ENCODE peak calls at places on chromosomes 6 and 20, in eight cellular contexts. D, Z, W, X, U, P, Y and R are unnamed samples.

GRCh38 chr20:63215101-63216040 is 560 bp downstream of the YTHDF1 start:
- DNase-seq in U (peak), P (peak), D (no peak), X (peak), Z (no peak), W (peak), Y (no peak), R (no peak)

GRCh38 chr6:112305795-112306194 is 41.3 kb upstream of the RFPL4B start:
- DNase-seq in W (no peak), D (no peak), Z (no peak), U (no peak), P (no peak), Y (no peak), X (no peak), R (no peak)

GRCh38 chr6:8182857-8183256 is 80.5 kb upstream of the EEF1E1 start:
- DNase-seq in Z (no peak), D (no peak), W (no peak), Y (no peak), U (peak), X (no peak), P (no peak), R (no peak)

GRCh38 chr20:56589633-56590032 is 39.5 kb upstream of the TFAP2C start:
- DNase-seq in U (no peak), W (no peak), D (no peak), X (no peak), Y (no peak), Z (no peak), P (no peak), R (no peak)

GRCh38 chr20:21435576-21435975 is 38.2 kb upstream of the NKX2-4 start:
- DNase-seq in Z (no peak), U (no peak), W (no peak), P (no peak), X (no peak), D (no peak), Y (no peak), R (no peak)

GRCh38 chr6:2714359-2714895 is 36.3 kb downstream of the MYLK4 start:
- DNase-seq in U (peak), Y (no peak), P (peak), D (no peak), W (no peak), X (peak), Z (no peak), R (no peak)

GRCh38 chr20:34397096-34397495 is 34.0 kb downstream of the ITCH start:
- DNase-seq in X (peak), W (no peak), P (peak), U (no peak), Z (no peak), D (no peak), Y (no peak), R (no peak)

GRCh38 chr6:103893082-103893481 is 966.6 kb downstream of the HACE1 start:
- DNase-seq in P (no peak), U (peak), Y (no peak), W (no peak), X (no peak), Z (no peak), D (no peak), R (no peak)

GRCh38 chr6:76633259-76633658 is 560.8 kb upstream of the IMPG1 start:
- DNase-seq in D (no peak), X (no peak), P (no peak), W (no peak), Z (no peak), Y (no peak), U (no peak), R (no peak)

GRCh38 chr6:26576407-26576843 is 20.3 kb upstream of the ABT1 start:
- DNase-seq in W (no peak), D (no peak), P (no peak), U (peak), Z (no peak), Y (no peak), X (no peak), R (no peak)

GRCh38 chr6:51337277-51337676 is 518.6 kb downstream of the TFAP2B start:
- DNase-seq in U (no peak), Y (no peak), X (no peak), D (no peak), Z (no peak), W (no peak), P (no peak), R (no peak)

GRCh38 chr6:20919677-20920385 is 385.6 kb downstream of the CDKAL1 start:
- DNase-seq in X (peak), W (no peak), U (no peak), D (no peak), Y (no peak), Z (no peak), P (peak), R (no peak)

GRCh38 chr6:16637635-16638034 is 123.6 kb downstream of the ATXN1 start:
- DNase-seq in U (no peak), P (no peak), D (no peak), W (no peak), Z (no peak), X (no peak), Y (no peak), R (no peak)

GRCh38 chr6:122400121-122400450 is 634 bp downstream of the HSF2 start:
- DNase-seq in D (no peak), U (no peak), X (no peak), Z (no peak), P (no peak), W (no peak), Y (peak), R (no peak)

GRCh38 chr6:131754088-131754487 is 43.3 kb upstream of the CTAGE9 start:
- DNase-seq in X (no peak), U (no peak), D (no peak), Z (no peak), W (no peak), P (peak), Y (no peak), R (no peak)

GRCh38 chr20:24777746-24778145 is 171.3 kb upstream of the CST7 start:
- DNase-seq in P (no peak), Y (no peak), Z (no peak), W (no peak), X (no peak), U (no peak), D (no peak), R (no peak)

GRCh38 chr6:80932364-80932763 is 820.1 kb downstream of the TENT5A start:
- DNase-seq in D (no peak), Z (no peak), P (peak), X (no peak), Y (no peak), W (no peak), U (peak), R (no peak)

GRCh38 chr20:31475472-31476312 is 604 bp downstream of the REM1 start:
- DNase-seq in Y (no peak), X (no peak), U (no peak), D (no peak), W (no peak), P (no peak), Z (no peak), R (no peak)

GRCh38 chr20:48406462-48407235 is 421.1 kb downstream of the PREX1 start:
- DNase-seq in Y (no peak), P (no peak), D (no peak), Z (no peak), X (peak), W (no peak), U (no peak), R (no peak)

GRCh38 chr6:37083243-37084138 is 78.0 kb downstream of the FGD2 start:
- DNase-seq in U (peak), W (no peak), Z (peak), X (peak), P (peak), Y (peak), D (peak), R (no peak)

GRCh38 chr20:10239954-10240353 is 21.3 kb downstream of the SNAP25 start:
- DNase-seq in Z (no peak), W (no peak), X (peak), Y (peak), U (peak), P (peak), D (no peak), R (no peak)

GRCh38 chr6:44128020-44128917 is 915 bp downstream of the TMEM63B start:
- DNase-seq in Y (peak), D (peak), W (peak), U (peak), P (no peak), X (peak), Z (no peak), R (no peak)

GRCh38 chr20:22333885-22334545 is 250.4 kb downstream of the FOXA2 start:
- DNase-seq in Y (peak), P (peak), Z (peak), D (peak), W (peak), X (peak), U (peak), R (no peak)

GRCh38 chr20:21179796-21180195 is 53.9 kb downstream of the KIZ start:
- DNase-seq in Z (no peak), W (no peak), U (peak), P (peak), D (no peak), X (no peak), Y (no peak), R (no peak)

GRCh38 chr20:31719644-31720485 is 2.8 kb downstream of the BCL2L1 start:
- DNase-seq in Y (no peak), D (no peak), X (no peak), U (no peak), Z (no peak), W (peak), P (no peak), R (no peak)

GRCh38 chr6:142378138-142378875 is 76.5 kb downstream of the ADGRG6 start:
- DNase-seq in P (peak), Z (no peak), X (peak), U (peak), Y (no peak), W (no peak), D (no peak), R (no peak)

GRCh38 chr6:158027590-158028285 is 46.1 kb downstream of the SYNJ2 start:
- DNase-seq in W (no peak), X (no peak), Y (no peak), D (no peak), U (no peak), P (no peak), Z (no peak), R (no peak)

GRCh38 chr6:150129616-150130505 is 13.0 kb upstream of the PPP1R14C start:
- DNase-seq in Y (no peak), X (no peak), W (no peak), P (no peak), D (no peak), U (no peak), Z (no peak), R (no peak)

GRCh38 chr6:163563303-163563702 is 148.8 kb downstream of the QKI start:
- DNase-seq in Z (no peak), D (no peak), P (no peak), Y (no peak), U (no peak), X (no peak), W (no peak), R (no peak)

GRCh38 chr20:15759546-15760216 is 813.6 kb downstream of the KIF16B start:
- DNase-seq in U (no peak), Z (no peak), X (no peak), D (no peak), W (no peak), Y (peak), P (no peak), R (no peak)

GRCh38 chr6:57305754-57306153 is 11.7 kb upstream of the PRIM2 start:
- DNase-seq in Y (no peak), U (no peak), P (peak), Z (no peak), D (no peak), X (no peak), W (no peak), R (no peak)

GRCh38 chr6:36355819-36356218 is 19.1 kb upstream of the BNIP5 start:
- DNase-seq in X (peak), P (no peak), U (peak), Z (no peak), W (no peak), Y (no peak), D (no peak), R (no peak)

GRCh38 chr20:48307277-48307676 is 520.5 kb downstream of the PREX1 start:
- DNase-seq in W (no peak), Y (no peak), P (no peak), X (no peak), U (no peak), D (no peak), Z (no peak), R (no peak)

GRCh38 chr6:18269717-18270116 is 5.4 kb upstream of the DEK start:
- DNase-seq in Y (no peak), P (no peak), Z (no peak), U (no peak), X (no peak), W (no peak), D (no peak), R (no peak)

GRCh38 chr20:8722277-8722928 is 346.5 kb upstream of the PLCB4 start:
- DNase-seq in U (peak), P (peak), Y (no peak), Z (no peak), D (no peak), W (no peak), X (peak), R (no peak)

GRCh38 chr6:110878751-110879539 is 4.4 kb downstream of the AMD1 start:
- DNase-seq in P (peak), D (peak), X (no peak), W (no peak), Z (no peak), Y (no peak), U (peak), R (no peak)

GRCh38 chr6:108667984-108668383 is 107.3 kb downstream of the FOXO3 start:
- DNase-seq in Y (no peak), W (no peak), D (no peak), X (no peak), Z (no peak), U (peak), P (peak), R (no peak)

GRCh38 chr6:105382477-105382876 is 20.4 kb downstream of the PREP start:
- DNase-seq in P (no peak), Z (no peak), W (no peak), X (no peak), D (no peak), Y (no peak), U (no peak), R (no peak)

GRCh38 chr20:8209061-8209460 is 77.0 kb downstream of the PLCB1 start:
- DNase-seq in U (peak), P (no peak), X (no peak), Z (no peak), Y (no peak), D (no peak), W (no peak), R (no peak)

GRCh38 chr6:558089-558488 is 98.8 kb downstream of the HUS1B start:
- DNase-seq in D (no peak), Z (no peak), P (no peak), Y (no peak), W (no peak), U (peak), X (no peak), R (no peak)
- TF ChIP-seq CTCF in D (no peak), Z (no peak), P (peak), Y (no peak), W (peak), U (peak), X (peak), R (peak)

GRCh38 chr20:54029176-54029575 is 41.2 kb downstream of the BCAS1 start:
- DNase-seq in U (peak), Z (no peak), W (no peak), Y (peak), P (no peak), D (no peak), X (no peak), R (no peak)
- TF ChIP-seq CTCF in U (no peak), Z (no peak), W (no peak), Y (no peak), P (no peak), D (no peak), X (no peak), R (no peak)

GRCh38 chr20:44528309-44528708 is 6.4 kb upstream of the SERINC3 start:
- DNase-seq in W (no peak), D (no peak), P (no peak), U (no peak), Y (no peak), X (no peak), Z (no peak), R (no peak)

GRCh38 chr20:44532248-44532980 is 10.5 kb upstream of the SERINC3 start:
- DNase-seq in U (no peak), Y (no peak), W (no peak), P (no peak), D (no peak), X (no peak), Z (no peak), R (no peak)

GRCh38 chr20:44526129-44526528 is 4.3 kb upstream of the SERINC3 start:
- DNase-seq in D (no peak), U (peak), X (peak), Y (no peak), P (peak), W (no peak), Z (no peak), R (no peak)

GRCh38 chr20:44523746-44524145 is 1.9 kb upstream of the SERINC3 start:
- DNase-seq in Y (no peak), W (no peak), U (no peak), P (no peak), D (no peak), X (no peak), Z (no peak), R (no peak)

DNA sequence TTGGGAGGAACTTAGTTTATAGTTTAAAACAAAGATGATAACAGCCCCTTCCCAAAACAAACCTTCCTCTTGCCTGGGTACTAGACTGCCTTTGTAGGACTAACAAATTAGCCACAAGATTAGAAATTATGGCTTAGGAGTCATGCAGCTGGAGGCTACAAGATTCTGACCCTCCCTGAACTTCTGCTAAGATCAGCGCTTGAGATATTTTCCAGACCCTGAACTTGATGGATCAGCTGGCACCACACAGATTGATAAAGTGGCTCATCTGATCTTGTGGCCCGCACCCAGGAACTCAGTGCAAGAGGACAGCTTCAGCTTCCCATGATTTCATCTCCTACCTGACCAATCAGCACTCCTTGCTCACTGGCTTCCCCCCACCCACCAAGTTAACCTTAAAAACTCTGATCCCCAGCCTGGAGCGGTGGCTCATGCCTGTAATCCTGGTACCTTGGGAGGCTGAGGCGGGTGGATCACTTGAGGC is 5.9 kb upstream of the SERINC3 start:
- DNase-seq in X (no peak), W (no peak), Y (no peak), U (no peak), P (no peak), Z (no peak), D (no peak), R (no peak)
- TF ChIP-seq CTCF in X (no peak), W (no peak), Y (no peak), U (no peak), P (no peak), Z (no peak), D (no peak), R (no peak)

GRCh38 chr6:147774856-147775255 is 266.4 kb downstream of the SAMD5 start:
- DNase-seq in U (peak), X (no peak), P (no peak), D (no peak), W (no peak), Y (no peak), Z (no peak), R (no peak)
- TF ChIP-seq CTCF in U (peak), X (peak), P (no peak), D (no peak), W (peak), Y (no peak), Z (no peak), R (peak)

DNA sequence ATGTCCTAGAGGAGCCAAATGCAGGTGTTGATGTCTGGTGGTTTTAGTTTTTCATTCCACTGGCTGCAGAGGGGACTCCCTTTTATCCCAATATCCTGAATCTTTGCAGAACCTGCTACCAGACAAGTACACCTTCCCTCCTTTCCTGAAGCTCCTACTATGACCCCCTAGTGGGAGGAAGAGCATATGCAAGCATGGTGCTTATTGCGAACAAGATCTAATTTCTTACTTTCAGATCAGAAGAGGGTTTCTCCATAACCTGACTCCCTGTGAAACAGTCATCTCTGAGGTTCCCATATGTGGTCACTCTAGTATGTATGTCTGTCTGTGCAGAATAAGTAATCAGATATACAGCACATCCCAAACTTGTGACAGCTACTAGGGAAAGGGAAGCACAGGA is 277.2 kb downstream of the ARHGAP18 start:
- DNase-seq in W (no peak), U (peak), Z (no peak), D (no peak), Y (no peak), X (peak), P (peak), R (no peak)
- TF ChIP-seq CTCF in W (peak), U (no peak), Z (no peak), D (no peak), Y (no peak), X (peak), P (peak), R (peak)

DNA sequence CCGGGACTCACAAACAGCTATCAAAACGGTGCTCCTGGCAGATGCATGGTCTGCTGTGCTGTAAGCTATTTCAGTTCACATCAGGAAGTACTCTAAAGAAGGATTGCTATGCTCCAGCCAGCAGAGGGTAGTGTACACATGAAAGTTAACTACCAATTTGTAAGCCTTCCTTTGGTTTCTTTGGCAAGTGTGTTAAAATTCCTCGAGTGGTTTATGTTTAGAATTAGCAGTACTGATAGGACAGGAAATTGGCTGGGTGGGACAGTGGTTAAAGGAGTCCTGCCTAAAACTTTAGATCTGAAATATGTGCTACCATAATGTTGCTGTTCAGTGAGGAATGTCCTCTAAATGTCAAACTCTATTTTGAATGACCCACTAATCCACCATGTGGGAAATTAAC is 47.4 kb downstream of the TRMT11 start:
- DNase-seq in D (no peak), W (no peak), Y (peak), P (peak), Z (no peak), U (peak), X (peak), R (no peak)
- TF ChIP-seq CTCF in D (peak), W (peak), Y (peak), P (peak), Z (peak), U (peak), X (peak), R (peak)

GRCh38 chr20:19074828-19075516 is 137.5 kb upstream of the SLC24A3 start:
- DNase-seq in U (no peak), X (no peak), P (no peak), Y (peak), D (no peak), Z (no peak), W (no peak), R (no peak)
- TF ChIP-seq CTCF in U (no peak), X (no peak), P (no peak), Y (no peak), D (no peak), Z (no peak), W (no peak), R (no peak)